ENCODE peak calls at places on chromosomes 16 and 17, in ten cellular contexts. One of them, this sample, is unnamed.

GRCh38 chr17:49880291-49881053 is 32.6 kb upstream of the TAC4 start:
- DNase-seq in left ventricle myocardium inferior: peak; percentile 58
- DNase-seq in tibial nerve: peak; percentile 53
- DNase-seq in uterus: peak; percentile 38
- DNase-seq in BJ: no peak
- DNase-seq in body of pancreas: peak; percentile 78
- DNase-seq in nephron progenitor cell: peak; percentile 93
- DNase-seq in neural crest cell: peak; percentile 76
- DNase-seq in lung: peak; percentile 81
- DNase-seq in GM12865: peak; percentile 73
- DNase-seq in this sample: peak; percentile 15

GRCh38 chr16:81511371-81511770 is 66.8 kb downstream of the CMIP start:
- DNase-seq in left ventricle myocardium inferior: no peak
- DNase-seq in tibial nerve: no peak
- DNase-seq in uterus: no peak
- DNase-seq in BJ: peak; percentile 73
- DNase-seq in body of pancreas: no peak
- DNase-seq in nephron progenitor cell: no peak
- DNase-seq in neural crest cell: no peak
- DNase-seq in lung: no peak
- DNase-seq in GM12865: no peak
- DNase-seq in this sample: no peak

GRCh38 chr16:10368984-10369551 is 16.8 kb upstream of the ATF7IP2 start:
- DNase-seq in left ventricle myocardium inferior: no peak
- DNase-seq in tibial nerve: no peak
- DNase-seq in uterus: no peak
- DNase-seq in BJ: no peak
- DNase-seq in body of pancreas: no peak
- DNase-seq in nephron progenitor cell: no peak
- DNase-seq in neural crest cell: no peak
- DNase-seq in lung: no peak
- DNase-seq in GM12865: peak; percentile 14
- DNase-seq in this sample: no peak

GRCh38 chr17:74770498-74771318 is 5.4 kb downstream of the NAT9 start:
- DNase-seq in left ventricle myocardium inferior: peak; percentile 64
- DNase-seq in tibial nerve: peak; percentile 53
- DNase-seq in uterus: no peak
- DNase-seq in BJ: no peak
- DNase-seq in body of pancreas: peak; percentile 90
- DNase-seq in nephron progenitor cell: peak; percentile 76
- DNase-seq in neural crest cell: peak; percentile 45
- DNase-seq in lung: peak; percentile 77
- DNase-seq in GM12865: peak; percentile 74
- DNase-seq in this sample: no peak

GRCh38 chr17:28282596-28282995 is 36.4 kb upstream of the TMEM97 start:
- DNase-seq in left ventricle myocardium inferior: no peak
- DNase-seq in tibial nerve: no peak
- DNase-seq in uterus: no peak
- DNase-seq in BJ: peak; percentile 74
- DNase-seq in body of pancreas: no peak
- DNase-seq in nephron progenitor cell: no peak
- DNase-seq in neural crest cell: no peak
- DNase-seq in lung: no peak
- DNase-seq in GM12865: no peak
- DNase-seq in this sample: peak; percentile 60

GRCh38 chr16:69123894-69124293 is 8.5 kb downstream of the CHTF8 start:
- DNase-seq in left ventricle myocardium inferior: no peak
- DNase-seq in tibial nerve: peak; percentile 30
- DNase-seq in uterus: peak; percentile 56
- DNase-seq in BJ: no peak
- DNase-seq in body of pancreas: peak; percentile 72
- DNase-seq in nephron progenitor cell: peak; percentile 65
- DNase-seq in neural crest cell: peak; percentile 68
- DNase-seq in lung: no peak
- DNase-seq in GM12865: peak; percentile 79
- DNase-seq in this sample: peak; percentile 40

GRCh38 chr17:58917228-58917627 is 161.6 kb downstream of the PPM1E start:
- DNase-seq in left ventricle myocardium inferior: no peak
- DNase-seq in tibial nerve: no peak
- DNase-seq in uterus: no peak
- DNase-seq in BJ: no peak
- DNase-seq in body of pancreas: no peak
- DNase-seq in nephron progenitor cell: no peak
- DNase-seq in neural crest cell: no peak
- DNase-seq in lung: no peak
- DNase-seq in GM12865: no peak
- DNase-seq in this sample: no peak

GRCh38 chr17:2029911-2030778 is at the start of gene DPH1:
- DNase-seq in left ventricle myocardium inferior: peak; percentile 87
- DNase-seq in tibial nerve: peak; percentile 82
- DNase-seq in uterus: peak; percentile 85
- DNase-seq in BJ: no peak
- DNase-seq in body of pancreas: peak; percentile 91
- DNase-seq in nephron progenitor cell: peak; percentile 91
- DNase-seq in neural crest cell: peak; percentile 80
- DNase-seq in lung: peak; percentile 90
- DNase-seq in GM12865: peak; percentile 91
- DNase-seq in this sample: peak; percentile 71

DNA sequence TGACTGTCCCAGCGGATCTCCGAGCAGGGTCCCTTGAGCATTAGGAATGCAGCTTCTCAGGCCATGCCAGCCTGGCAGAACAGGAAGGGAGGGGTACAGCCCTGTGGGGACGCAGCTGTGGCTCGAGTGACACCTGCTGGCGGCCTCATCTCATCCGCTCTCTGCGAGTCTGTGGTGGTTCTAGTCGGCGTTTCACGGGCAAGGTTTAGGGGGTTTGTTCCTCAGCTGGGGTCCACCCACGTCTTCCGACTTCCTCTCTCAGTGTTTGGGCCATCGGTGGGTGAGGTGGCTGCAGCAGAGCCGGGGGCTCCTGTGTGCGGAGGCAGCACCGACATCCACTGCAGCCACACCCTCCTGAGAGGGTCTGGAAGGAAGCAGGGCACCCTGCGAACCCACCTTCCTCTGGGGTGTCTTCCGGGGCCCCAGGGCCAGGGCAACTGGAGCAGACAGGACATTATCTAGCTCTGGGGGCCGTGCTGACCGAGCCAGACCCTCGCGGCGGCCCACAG is 33.3 kb downstream of the JPH3 start:
- DNase-seq in left ventricle myocardium inferior: peak; percentile 44
- DNase-seq in tibial nerve: peak; percentile 7
- DNase-seq in uterus: peak; percentile 35
- DNase-seq in BJ: no peak
- DNase-seq in body of pancreas: peak; percentile 47
- DNase-seq in nephron progenitor cell: peak; percentile 57
- DNase-seq in neural crest cell: peak; percentile 55
- DNase-seq in lung: peak; percentile 57
- DNase-seq in GM12865: peak; percentile 54
- DNase-seq in this sample: no peak
- TF ChIP-seq CTCF in left ventricle myocardium inferior: peak; percentile 65
- TF ChIP-seq CTCF in tibial nerve: peak; percentile 54
- TF ChIP-seq CTCF in uterus: peak; percentile 43
- TF ChIP-seq CTCF in BJ: peak; percentile 64
- TF ChIP-seq CTCF in body of pancreas: peak; percentile 44
- TF ChIP-seq CTCF in nephron progenitor cell: peak; percentile 57
- TF ChIP-seq CTCF in neural crest cell: peak; percentile 61
- TF ChIP-seq CTCF in lung: peak; percentile 35
- TF ChIP-seq CTCF in GM12865: peak; percentile 69
- TF ChIP-seq CTCF in this sample: peak; percentile 59

GRCh38 chr16:1965610-1966009 is 984 bp upstream of the RPS2 start:
- DNase-seq in left ventricle myocardium inferior: no peak
- DNase-seq in tibial nerve: no peak
- DNase-seq in uterus: no peak
- DNase-seq in BJ: no peak
- DNase-seq in body of pancreas: no peak
- DNase-seq in nephron progenitor cell: no peak
- DNase-seq in neural crest cell: no peak
- DNase-seq in lung: no peak
- DNase-seq in GM12865: no peak
- DNase-seq in this sample: no peak

GRCh38 chr16:1966460-1966859 is at the start of gene RNF151:
- DNase-seq in left ventricle myocardium inferior: peak; percentile 12
- DNase-seq in tibial nerve: no peak
- DNase-seq in uterus: no peak
- DNase-seq in BJ: no peak
- DNase-seq in body of pancreas: no peak
- DNase-seq in nephron progenitor cell: no peak
- DNase-seq in neural crest cell: no peak
- DNase-seq in lung: no peak
- DNase-seq in GM12865: no peak
- DNase-seq in this sample: no peak

GRCh38 chr16:1961651-1962067 is 2.3 kb downstream of the NDUFB10 start:
- DNase-seq in left ventricle myocardium inferior: no peak
- DNase-seq in tibial nerve: no peak
- DNase-seq in uterus: no peak
- DNase-seq in BJ: no peak
- DNase-seq in body of pancreas: no peak
- DNase-seq in nephron progenitor cell: no peak
- DNase-seq in neural crest cell: no peak
- DNase-seq in lung: no peak
- DNase-seq in GM12865: peak; percentile 54
- DNase-seq in this sample: no peak

GRCh38 chr16:1964506-1965471 is at the start of gene RPS2:
- DNase-seq in left ventricle myocardium inferior: peak; percentile 100
- DNase-seq in tibial nerve: peak; percentile 99
- DNase-seq in uterus: peak; percentile 99
- DNase-seq in BJ: peak; percentile 86
- DNase-seq in body of pancreas: peak; percentile 98
- DNase-seq in nephron progenitor cell: peak; percentile 99
- DNase-seq in neural crest cell: peak; percentile 97
- DNase-seq in lung: peak; percentile 98
- DNase-seq in GM12865: peak; percentile 99
- DNase-seq in this sample: peak; percentile 99

GRCh38 chr16:1964046-1964505 is 550 bp downstream of the RPS2 start:
- DNase-seq in left ventricle myocardium inferior: no peak
- DNase-seq in tibial nerve: no peak
- DNase-seq in uterus: no peak
- DNase-seq in BJ: no peak
- DNase-seq in body of pancreas: peak; percentile 50
- DNase-seq in nephron progenitor cell: no peak
- DNase-seq in neural crest cell: no peak
- DNase-seq in lung: no peak
- DNase-seq in GM12865: peak; percentile 43
- DNase-seq in this sample: no peak
- TF ChIP-seq CTCF in left ventricle myocardium inferior: no peak
- TF ChIP-seq CTCF in tibial nerve: no peak
- TF ChIP-seq CTCF in uterus: no peak
- TF ChIP-seq CTCF in BJ: peak; percentile 29
- TF ChIP-seq CTCF in body of pancreas: peak; percentile 15
- TF ChIP-seq CTCF in nephron progenitor cell: no peak
- TF ChIP-seq CTCF in neural crest cell: no peak
- TF ChIP-seq CTCF in lung: no peak
- TF ChIP-seq CTCF in GM12865: no peak
- TF ChIP-seq CTCF in this sample: no peak

DNA sequence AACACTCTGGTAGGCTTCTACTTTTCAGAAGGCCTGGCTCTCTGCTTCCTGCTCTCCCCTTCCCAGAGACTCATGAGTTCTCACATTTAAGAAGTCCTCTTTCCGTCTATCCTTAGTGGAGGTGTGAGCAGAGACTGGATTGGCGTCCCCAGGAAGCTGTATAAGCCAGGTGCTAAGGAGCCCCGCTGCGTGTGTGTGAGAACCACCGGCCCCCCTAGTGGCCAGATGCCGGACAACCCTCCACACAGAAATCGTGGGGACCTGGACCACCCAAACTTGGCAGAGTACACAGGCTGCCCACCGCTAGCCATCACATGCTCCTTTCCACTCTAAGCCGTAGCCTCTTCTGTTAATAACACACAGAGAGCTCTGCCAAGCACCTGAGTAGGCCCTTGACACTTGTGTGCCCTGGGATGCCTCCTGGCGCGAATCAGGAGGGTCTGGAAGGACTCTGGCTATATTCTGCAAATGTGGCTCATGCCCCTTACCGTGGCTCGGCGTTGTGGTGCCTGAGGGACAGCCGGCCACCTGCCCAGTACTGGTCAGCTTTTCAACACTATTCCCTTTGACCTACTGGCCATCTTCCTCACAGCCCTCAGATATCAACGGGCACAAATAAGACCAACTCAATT is 13.9 kb downstream of the CYB5D2 start:
- DNase-seq in left ventricle myocardium inferior: no peak
- DNase-seq in tibial nerve: no peak
- DNase-seq in uterus: no peak
- DNase-seq in BJ: no peak
- DNase-seq in body of pancreas: no peak
- DNase-seq in nephron progenitor cell: peak; percentile 23
- DNase-seq in neural crest cell: peak; percentile 14
- DNase-seq in lung: no peak
- DNase-seq in GM12865: no peak
- DNase-seq in this sample: no peak
- TF ChIP-seq CTCF in left ventricle myocardium inferior: peak; percentile 20
- TF ChIP-seq CTCF in tibial nerve: no peak
- TF ChIP-seq CTCF in uterus: no peak
- TF ChIP-seq CTCF in BJ: no peak
- TF ChIP-seq CTCF in body of pancreas: no peak
- TF ChIP-seq CTCF in nephron progenitor cell: peak; percentile 30
- TF ChIP-seq CTCF in neural crest cell: peak; percentile 40
- TF ChIP-seq CTCF in lung: no peak
- TF ChIP-seq CTCF in GM12865: peak; percentile 7
- TF ChIP-seq CTCF in this sample: no peak

GRCh38 chr17:39236383-39236927 is 10.7 kb upstream of the STAC2 start:
- DNase-seq in left ventricle myocardium inferior: no peak
- DNase-seq in tibial nerve: no peak
- DNase-seq in uterus: no peak
- DNase-seq in BJ: no peak
- DNase-seq in body of pancreas: no peak
- DNase-seq in nephron progenitor cell: no peak
- DNase-seq in neural crest cell: no peak
- DNase-seq in lung: no peak
- DNase-seq in GM12865: no peak
- DNase-seq in this sample: no peak

GRCh38 chr17:39236981-39237441 is 11.3 kb upstream of the STAC2 start:
- DNase-seq in left ventricle myocardium inferior: no peak
- DNase-seq in tibial nerve: no peak
- DNase-seq in uterus: no peak
- DNase-seq in BJ: no peak
- DNase-seq in body of pancreas: no peak
- DNase-seq in nephron progenitor cell: no peak
- DNase-seq in neural crest cell: no peak
- DNase-seq in lung: no peak
- DNase-seq in GM12865: no peak
- DNase-seq in this sample: no peak

GRCh38 chr17:39237586-39237985 is 11.8 kb upstream of the STAC2 start:
- DNase-seq in left ventricle myocardium inferior: no peak
- DNase-seq in tibial nerve: no peak
- DNase-seq in uterus: no peak
- DNase-seq in BJ: no peak
- DNase-seq in body of pancreas: no peak
- DNase-seq in nephron progenitor cell: no peak
- DNase-seq in neural crest cell: no peak
- DNase-seq in lung: no peak
- DNase-seq in GM12865: no peak
- DNase-seq in this sample: no peak

GRCh38 chr17:39231587-39232551 is 6.1 kb upstream of the STAC2 start:
- DNase-seq in left ventricle myocardium inferior: peak; percentile 40
- DNase-seq in tibial nerve: no peak
- DNase-seq in uterus: peak; percentile 51
- DNase-seq in BJ: no peak
- DNase-seq in body of pancreas: peak; percentile 37
- DNase-seq in nephron progenitor cell: peak; percentile 81
- DNase-seq in neural crest cell: peak; percentile 60
- DNase-seq in lung: no peak
- DNase-seq in GM12865: peak; percentile 53
- DNase-seq in this sample: no peak

DNA sequence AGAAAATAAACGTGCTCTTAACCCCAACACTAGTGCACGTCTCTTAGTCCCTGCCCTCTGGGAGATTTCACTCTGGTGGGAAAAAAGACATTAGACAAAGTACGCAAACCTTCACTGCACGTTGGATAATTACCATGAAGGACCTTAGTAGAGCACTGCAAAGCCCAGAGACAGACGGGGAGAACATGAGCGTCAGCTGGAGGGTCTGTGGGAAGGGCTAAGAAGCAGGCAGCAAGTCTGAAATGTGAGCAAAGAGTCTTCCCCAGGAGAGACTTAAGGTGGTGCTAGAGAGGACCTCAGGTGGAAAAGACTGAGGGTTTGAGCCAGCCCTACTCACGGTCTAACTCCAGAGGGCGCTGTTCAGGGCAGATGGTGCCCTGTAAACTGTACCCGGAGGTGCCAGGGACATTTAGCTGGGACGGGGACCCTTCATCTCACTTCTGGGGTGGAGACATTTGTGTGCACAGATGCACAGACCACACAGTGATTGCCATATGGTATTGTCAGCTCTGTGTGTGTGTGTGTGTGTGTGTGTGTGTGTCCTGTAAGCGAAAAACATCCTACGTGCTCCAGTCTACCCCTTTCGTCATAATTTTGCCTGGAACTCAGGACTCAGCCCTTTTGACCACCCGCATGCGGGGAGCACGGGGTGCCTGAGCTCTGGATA is 9.9 kb upstream of the STAC2 start:
- DNase-seq in left ventricle myocardium inferior: no peak
- DNase-seq in tibial nerve: no peak
- DNase-seq in uterus: no peak
- DNase-seq in BJ: no peak
- DNase-seq in body of pancreas: no peak
- DNase-seq in nephron progenitor cell: peak; percentile 57
- DNase-seq in neural crest cell: no peak
- DNase-seq in lung: no peak
- DNase-seq in GM12865: peak; percentile 76
- DNase-seq in this sample: no peak
- TF ChIP-seq CTCF in left ventricle myocardium inferior: peak; percentile 54
- TF ChIP-seq CTCF in tibial nerve: peak; percentile 10
- TF ChIP-seq CTCF in uterus: peak; percentile 7
- TF ChIP-seq CTCF in BJ: peak; percentile 71
- TF ChIP-seq CTCF in body of pancreas: peak; percentile 22
- TF ChIP-seq CTCF in nephron progenitor cell: peak; percentile 82
- TF ChIP-seq CTCF in neural crest cell: peak; percentile 70
- TF ChIP-seq CTCF in lung: no peak
- TF ChIP-seq CTCF in GM12865: peak; percentile 87
- TF ChIP-seq CTCF in this sample: peak; percentile 58

This sample was measured in AG09319.